ENCODE peak calls at places on chromosomes 5 and 9, in seven cellular contexts. L, V, W, M, J, U and T are unnamed samples.

GRCh38 chr5:10618311-10618710 is 54.4 kb downstream of the ANKRD33B start:
- DNase-seq in L (no peak), V (no peak), W (no peak), M (no peak), J (no peak), U (no peak), T (no peak)

GRCh38 chr5:59500014-59500413 is 393.5 kb downstream of the PDE4D start:
- DNase-seq in L (no peak), V (no peak), W (no peak), M (no peak), J (no peak), U (no peak), T (no peak)

GRCh38 chr5:179258001-179258921 is 87.0 kb downstream of the ADAMTS2 start:
- DNase-seq in L (no peak), V (no peak), W (no peak), M (no peak), J (no peak), U (no peak), T (no peak)

GRCh38 chr5:95620870-95621838 is 1.3 kb downstream of the GPR150 start:
- DNase-seq in L (peak; percentile 60), V (no peak), W (no peak), M (no peak), J (no peak), U (no peak), T (no peak)

GRCh38 chr5:59893061-59893435 is 478 bp downstream of the PDE4D start:
- DNase-seq in L (peak; percentile 52), V (no peak), W (no peak), M (no peak), J (no peak), U (no peak), T (no peak)

GRCh38 chr5:125393416-125393815 is 647.0 kb upstream of the ZNF608 start:
- DNase-seq in L (no peak), V (no peak), W (no peak), M (no peak), J (no peak), U (no peak), T (no peak)

GRCh38 chr9:92668746-92669526 is 995 bp downstream of the IPPK start:
- DNase-seq in L (peak; percentile 40), V (peak; percentile 38), W (peak; percentile 59), M (no peak), J (no peak), U (peak; percentile 43), T (no peak)

GRCh38 chr9:98500337-98500919 is 208.3 kb downstream of the GABBR2 start:
- DNase-seq in L (no peak), V (no peak), W (no peak), M (no peak), J (no peak), U (no peak), T (no peak)

GRCh38 chr5:119583684-119584083 is 45.7 kb upstream of the FAM170A start:
- DNase-seq in L (no peak), V (no peak), W (no peak), M (no peak), J (peak; percentile 38), U (no peak), T (no peak)

GRCh38 chr5:171623551-171624097 is 162.0 kb upstream of the SMIM23 start:
- DNase-seq in L (peak; percentile 81), V (no peak), W (no peak), M (peak; percentile 79), J (no peak), U (peak; percentile 75), T (no peak)

GRCh38 chr9:133927041-133927440 is 65.1 kb downstream of the VAV2 start:
- DNase-seq in L (no peak), V (no peak), W (no peak), M (no peak), J (peak; percentile 49), U (no peak), T (no peak)

GRCh38 chr5:65102826-65103673 is 334.3 kb downstream of the CWC27 start:
- DNase-seq in L (peak; percentile 62), V (peak; percentile 21), W (no peak), M (no peak), J (no peak), U (peak; percentile 35), T (no peak)

GRCh38 chr5:96529559-96529958 is 96.5 kb upstream of the PCSK1 start:
- DNase-seq in L (no peak), V (no peak), W (no peak), M (no peak), J (no peak), U (no peak), T (no peak)

GRCh38 chr9:95188459-95188858 is 129.1 kb downstream of the FANCC start:
- DNase-seq in L (no peak), V (no peak), W (no peak), M (no peak), J (no peak), U (no peak), T (no peak)

GRCh38 chr5:154202379-154203260 is 12.1 kb downstream of the GALNT10 start:
- DNase-seq in L (no peak), V (no peak), W (peak; percentile 64), M (no peak), J (no peak), U (no peak), T (no peak)

GRCh38 chr5:177468329-177469058 is 4.9 kb downstream of the DBN1 start:
- DNase-seq in L (no peak), V (no peak), W (peak; percentile 35), M (no peak), J (no peak), U (peak; percentile 50), T (no peak)

GRCh38 chr5:128036961-128037360 is 46.6 kb upstream of the SLC12A2 start:
- DNase-seq in L (no peak), V (no peak), W (no peak), M (no peak), J (no peak), U (no peak), T (no peak)

GRCh38 chr9:137176302-137177182 is 4.7 kb upstream of the TMEM210 start:
- DNase-seq in L (peak; percentile 48), V (peak; percentile 64), W (peak; percentile 55), M (no peak), J (no peak), U (peak; percentile 49), T (no peak)

DNA sequence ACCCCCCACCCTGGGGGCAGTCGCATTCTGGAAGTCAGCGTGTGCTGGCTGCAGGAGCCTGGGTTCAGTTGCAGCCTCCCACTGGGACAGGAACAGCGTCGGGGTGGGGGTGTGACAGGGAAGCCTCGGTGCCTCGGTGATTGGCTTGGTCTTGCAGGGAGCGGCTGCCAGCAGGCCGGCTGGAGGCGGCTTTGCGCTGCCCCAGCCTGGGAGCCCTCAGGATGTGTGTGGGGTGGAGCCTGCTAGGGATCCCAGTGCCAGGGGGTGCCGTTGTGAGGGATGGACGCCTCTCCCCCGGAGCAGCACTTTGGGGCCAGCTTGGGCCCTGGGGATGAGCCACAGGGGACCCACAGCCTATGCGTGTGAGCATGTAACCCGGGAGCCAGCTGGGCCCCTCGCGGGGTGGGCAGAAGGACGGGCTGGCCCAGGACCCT is 101.3 kb downstream of the RGS3 start:
- DNase-seq in L (peak; percentile 64), V (no peak), W (peak; percentile 26), M (no peak), J (no peak), U (no peak), T (no peak)
- TF ChIP-seq SP1 in L (peak; percentile 50), V (no peak), W (no peak), M (no peak), J (no peak), U (no peak), T (no peak)

GRCh38 chr5:61429906-61430305 is 97.8 kb downstream of the ZSWIM6 start:
- DNase-seq in L (no peak), V (no peak), W (no peak), M (no peak), J (no peak), U (no peak), T (no peak)

GRCh38 chr5:61440086-61440485 is 108.0 kb downstream of the ZSWIM6 start:
- DNase-seq in L (no peak), V (no peak), W (no peak), M (no peak), J (no peak), U (no peak), T (no peak)

GRCh38 chr5:61431923-61432620 is 100.0 kb downstream of the ZSWIM6 start:
- DNase-seq in L (no peak), V (no peak), W (no peak), M (no peak), J (no peak), U (no peak), T (no peak)

GRCh38 chr5:61440596-61440995 is 108.5 kb downstream of the ZSWIM6 start:
- DNase-seq in L (no peak), V (no peak), W (no peak), M (no peak), J (no peak), U (no peak), T (no peak)

GRCh38 chr5:61435368-61435767 is 103.3 kb downstream of the ZSWIM6 start:
- DNase-seq in L (no peak), V (no peak), W (no peak), M (no peak), J (no peak), U (no peak), T (no peak)
- TF ChIP-seq SP1 in L (no peak), V (no peak), W (no peak), M (no peak), J (no peak), U (no peak), T (no peak)

GRCh38 chr5:78838753-78839152 is 146.4 kb downstream of the ARSB start:
- DNase-seq in L (no peak), V (no peak), W (no peak), M (no peak), J (no peak), U (no peak), T (no peak)

GRCh38 chr5:78837836-78838235 is 147.3 kb downstream of the ARSB start:
- DNase-seq in L (no peak), V (no peak), W (no peak), M (no peak), J (no peak), U (no peak), T (no peak)

GRCh38 chr5:78843436-78843835 is 141.7 kb downstream of the ARSB start:
- DNase-seq in L (no peak), V (no peak), W (no peak), M (no peak), J (no peak), U (no peak), T (no peak)

GRCh38 chr5:78845487-78845886 is 139.6 kb downstream of the ARSB start:
- DNase-seq in L (no peak), V (no peak), W (no peak), M (no peak), J (no peak), U (no peak), T (no peak)

GRCh38 chr5:78841767-78842166 is 143.3 kb downstream of the ARSB start:
- DNase-seq in L (no peak), V (no peak), W (no peak), M (no peak), J (no peak), U (no peak), T (no peak)
- TF ChIP-seq SP1 in L (no peak), V (no peak), W (no peak), M (no peak), J (no peak), U (no peak), T (no peak)

GRCh38 chr5:26326153-26326759 is 712.1 kb downstream of the CDH9 start:
- DNase-seq in L (no peak), V (no peak), W (no peak), M (no peak), J (no peak), U (no peak), T (no peak)

GRCh38 chr5:26323794-26324193 is 714.6 kb downstream of the CDH9 start:
- DNase-seq in L (no peak), V (no peak), W (no peak), M (no peak), J (no peak), U (no peak), T (no peak)

GRCh38 chr5:26329562-26330189 is 708.7 kb downstream of the CDH9 start:
- DNase-seq in L (no peak), V (peak; percentile 10), W (no peak), M (no peak), J (no peak), U (no peak), T (no peak)
- TF ChIP-seq SP1 in L (no peak), V (no peak), W (no peak), M (no peak), J (no peak), U (no peak), T (no peak)